ENCODE peak calls at places on chromosomes 7 and 10, in six cellular contexts. One of them, this sample, is unnamed.
A peak's percentile ranks its signal among the peaks of the same experiment; 100 is the strongest.

GRCh38 chr7:79692015-79692414 is 238.5 kb upstream of the MAGI2 start:
- DNase-seq in IMR-90: peak; percentile 93
- DNase-seq in HepG2: no peak
- DNase-seq in K562: no peak
- DNase-seq in GM12878: no peak
- DNase-seq in H1: no peak
- DNase-seq in this sample: no peak

GRCh38 chr10:114402871-114403544 is 1.3 kb downstream of the AFAP1L2 start:
- DNase-seq in IMR-90: no peak
- DNase-seq in GM12878: no peak
- DNase-seq in H1: no peak
- DNase-seq in HepG2: no peak
- DNase-seq in K562: no peak
- DNase-seq in this sample: no peak

GRCh38 chr10:91557540-91558231 is 75.2 kb downstream of the PPP1R3C start:
- DNase-seq in HepG2: no peak
- DNase-seq in H1: no peak
- DNase-seq in GM12878: no peak
- DNase-seq in IMR-90: no peak
- DNase-seq in K562: no peak
- DNase-seq in this sample: no peak

GRCh38 chr10:110353244-110354119 is 48.8 kb upstream of the SMNDC1 start:
- DNase-seq in IMR-90: peak; percentile 99
- DNase-seq in K562: peak; percentile 8
- DNase-seq in H1: no peak
- DNase-seq in GM12878: no peak
- DNase-seq in HepG2: no peak
- DNase-seq in this sample: peak; percentile 73

GRCh38 chr10:77504870-77505257 is 132.7 kb downstream of the KCNMA1 start:
- DNase-seq in IMR-90: peak; percentile 56
- DNase-seq in HepG2: no peak
- DNase-seq in K562: no peak
- DNase-seq in GM12878: no peak
- DNase-seq in H1: no peak
- DNase-seq in this sample: peak; percentile 83

GRCh38 chr10:67665491-67665890 is 30.5 kb downstream of the CTNNA3 start:
- DNase-seq in GM12878: no peak
- DNase-seq in K562: no peak
- DNase-seq in HepG2: peak; percentile 9
- DNase-seq in IMR-90: no peak
- DNase-seq in H1: no peak
- DNase-seq in this sample: peak; percentile 64

GRCh38 chr10:15172306-15172840 is 3.9 kb upstream of the NMT2 start:
- DNase-seq in HepG2: no peak
- DNase-seq in GM12878: no peak
- DNase-seq in H1: no peak
- DNase-seq in IMR-90: no peak
- DNase-seq in K562: no peak
- DNase-seq in this sample: no peak

GRCh38 chr7:81684513-81685262 is 85.2 kb downstream of the HGF start:
- DNase-seq in HepG2: peak; percentile 53
- DNase-seq in H1: no peak
- DNase-seq in GM12878: peak; percentile 74
- DNase-seq in K562: no peak
- DNase-seq in IMR-90: peak; percentile 100
- DNase-seq in this sample: peak; percentile 95

GRCh38 chr7:93307131-93307660 is 75.0 kb downstream of the VPS50 start:
- DNase-seq in IMR-90: peak; percentile 86
- DNase-seq in GM12878: no peak
- DNase-seq in HepG2: peak; percentile 16
- DNase-seq in H1: no peak
- DNase-seq in K562: peak; percentile 6
- DNase-seq in this sample: no peak

GRCh38 chr7:76155938-76156337 is 45.8 kb upstream of the SRRM3 start:
- DNase-seq in GM12878: no peak
- DNase-seq in H1: no peak
- DNase-seq in IMR-90: peak; percentile 56
- DNase-seq in HepG2: peak; percentile 49
- DNase-seq in K562: peak; percentile 46
- DNase-seq in this sample: no peak

DNA sequence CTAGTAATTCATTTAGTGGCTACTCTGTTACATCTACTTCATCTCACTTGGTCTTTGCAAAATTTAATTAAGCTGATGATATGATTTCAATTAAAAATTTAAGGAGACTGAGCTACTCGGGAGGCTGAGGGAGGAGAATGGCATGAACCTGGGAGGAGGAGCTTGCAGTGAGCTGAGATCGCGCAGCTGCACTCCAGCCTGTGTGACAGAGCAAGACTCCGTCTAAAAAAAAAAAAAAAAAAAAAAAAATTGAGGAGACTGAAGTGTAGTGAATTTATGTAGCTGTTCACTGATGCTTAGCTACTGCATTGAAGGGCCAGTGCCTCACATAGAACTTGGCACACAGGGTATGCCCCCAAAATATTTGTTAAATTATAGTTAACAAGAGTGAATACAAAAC is 982.3 kb upstream of the MBL2 start:
- DNase-seq in GM12878: no peak
- DNase-seq in HepG2: no peak
- DNase-seq in K562: no peak
- DNase-seq in IMR-90: no peak
- DNase-seq in H1: no peak
- DNase-seq in this sample: no peak
- H2AFZ ChIP-seq in GM12878: no peak overlapping the region
- H2AFZ ChIP-seq in HepG2: no peak overlapping the region
- H2AFZ ChIP-seq in K562: no peak overlapping the region
- H2AFZ ChIP-seq in IMR-90: no peak overlapping the region
- H2AFZ ChIP-seq in H1: peak overlapping the region; percentile 78
- H2AFZ ChIP-seq in this sample: no peak overlapping the region

DNA sequence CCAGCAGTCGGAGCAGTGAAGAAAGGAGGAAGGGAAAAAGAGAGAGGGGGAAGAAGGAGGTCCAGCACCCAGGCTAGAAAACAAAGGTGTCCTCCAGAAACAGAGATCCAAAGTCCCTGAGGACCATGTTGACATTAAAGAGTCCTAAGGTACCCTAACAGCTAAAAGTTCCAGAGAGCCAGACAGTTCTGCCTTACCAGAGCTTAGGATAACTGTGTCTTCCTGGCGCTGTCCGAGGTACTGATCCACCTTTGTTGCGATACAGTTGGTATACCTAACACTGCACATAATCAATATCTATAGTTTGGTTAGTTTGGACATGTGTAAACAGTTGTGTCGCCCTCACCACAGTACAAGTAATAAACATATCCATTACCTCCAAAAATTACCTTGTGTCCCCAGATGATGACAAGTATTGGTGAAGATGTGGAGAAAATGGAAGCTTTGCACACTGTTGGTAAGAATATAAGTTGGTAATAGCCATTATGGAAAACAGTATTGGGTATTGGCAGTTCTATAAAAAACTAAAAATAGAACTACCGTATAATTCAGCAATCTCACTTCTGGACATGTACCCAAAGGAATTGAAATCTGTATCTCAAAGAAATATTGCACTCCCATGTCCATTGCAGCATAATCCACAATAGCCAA is 59.8 kb downstream of the GRID1 start:
- DNase-seq in HepG2: peak; percentile 7
- DNase-seq in GM12878: no peak
- DNase-seq in IMR-90: peak; percentile 4
- DNase-seq in K562: peak; percentile 5
- DNase-seq in H1: no peak
- DNase-seq in this sample: no peak
- H3K27ac ChIP-seq in HepG2: no peak overlapping the region
- H3K27ac ChIP-seq in GM12878: no peak overlapping the region
- H3K27ac ChIP-seq in IMR-90: no peak overlapping the region
- H3K27ac ChIP-seq in K562: no peak overlapping the region
- H3K27ac ChIP-seq in H1: no peak overlapping the region
- H3K27ac ChIP-seq in this sample: no peak overlapping the region

DNA sequence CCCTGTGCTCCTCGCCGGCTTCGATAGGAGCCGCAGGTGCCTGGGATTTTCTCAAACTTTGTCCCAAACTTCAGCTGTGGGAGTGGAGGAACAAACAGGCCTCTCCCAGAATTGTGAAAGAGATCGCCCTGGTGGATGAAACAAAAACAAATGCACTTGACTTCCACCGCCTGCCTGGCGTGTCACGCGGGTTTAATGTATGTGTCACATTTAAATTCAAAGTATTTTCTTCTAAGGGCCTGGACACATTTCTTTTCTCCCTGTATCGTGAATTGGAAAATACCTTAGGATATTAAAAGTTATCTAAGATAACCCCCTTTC is 694 bp upstream of the WASL start:
- DNase-seq in GM12878: no peak
- DNase-seq in K562: peak; percentile 85
- DNase-seq in IMR-90: peak; percentile 67
- DNase-seq in HepG2: peak; percentile 68
- DNase-seq in H1: no peak
- DNase-seq in this sample: peak; percentile 55
- TF ChIP-seq CEBPB in GM12878: no peak
- TF ChIP-seq CEBPB in K562: peak; percentile 98
- TF ChIP-seq CEBPB in IMR-90: peak; percentile 91
- TF ChIP-seq CEBPB in HepG2: peak; percentile 63
- TF ChIP-seq CEBPB in H1: no peak
- TF ChIP-seq CEBPB in this sample: peak; percentile 25

GRCh38 chr10:32412499-32412853 is 33.5 kb upstream of the CCDC7 start:
- DNase-seq in HepG2: no peak
- DNase-seq in H1: no peak
- DNase-seq in K562: no peak
- DNase-seq in GM12878: no peak
- DNase-seq in IMR-90: peak; percentile 51
- DNase-seq in this sample: no peak

GRCh38 chr10:32410569-32410968 is 35.4 kb upstream of the CCDC7 start:
- DNase-seq in IMR-90: no peak
- DNase-seq in GM12878: no peak
- DNase-seq in K562: no peak
- DNase-seq in H1: no peak
- DNase-seq in HepG2: no peak
- DNase-seq in this sample: no peak

GRCh38 chr10:32411797-32412498 is 34.0 kb upstream of the CCDC7 start:
- DNase-seq in GM12878: no peak
- DNase-seq in HepG2: no peak
- DNase-seq in K562: no peak
- DNase-seq in IMR-90: no peak
- DNase-seq in H1: no peak
- DNase-seq in this sample: no peak

GRCh38 chr10:32415361-32415760 is 30.6 kb upstream of the CCDC7 start:
- DNase-seq in H1: no peak
- DNase-seq in HepG2: no peak
- DNase-seq in GM12878: no peak
- DNase-seq in IMR-90: no peak
- DNase-seq in K562: no peak
- DNase-seq in this sample: no peak

GRCh38 chr10:32413513-32413912 is 32.4 kb upstream of the CCDC7 start:
- DNase-seq in GM12878: no peak
- DNase-seq in H1: no peak
- DNase-seq in HepG2: no peak
- DNase-seq in IMR-90: peak; percentile 96
- DNase-seq in K562: no peak
- DNase-seq in this sample: peak; percentile 76
- H2AFZ ChIP-seq in GM12878: no peak overlapping the region
- H2AFZ ChIP-seq in H1: peak overlapping the region; percentile 60
- H2AFZ ChIP-seq in HepG2: no peak overlapping the region
- H2AFZ ChIP-seq in IMR-90: no peak overlapping the region
- H2AFZ ChIP-seq in K562: peak overlapping the region; percentile 73
- H2AFZ ChIP-seq in this sample: peak overlapping the region; percentile 24

DNA sequence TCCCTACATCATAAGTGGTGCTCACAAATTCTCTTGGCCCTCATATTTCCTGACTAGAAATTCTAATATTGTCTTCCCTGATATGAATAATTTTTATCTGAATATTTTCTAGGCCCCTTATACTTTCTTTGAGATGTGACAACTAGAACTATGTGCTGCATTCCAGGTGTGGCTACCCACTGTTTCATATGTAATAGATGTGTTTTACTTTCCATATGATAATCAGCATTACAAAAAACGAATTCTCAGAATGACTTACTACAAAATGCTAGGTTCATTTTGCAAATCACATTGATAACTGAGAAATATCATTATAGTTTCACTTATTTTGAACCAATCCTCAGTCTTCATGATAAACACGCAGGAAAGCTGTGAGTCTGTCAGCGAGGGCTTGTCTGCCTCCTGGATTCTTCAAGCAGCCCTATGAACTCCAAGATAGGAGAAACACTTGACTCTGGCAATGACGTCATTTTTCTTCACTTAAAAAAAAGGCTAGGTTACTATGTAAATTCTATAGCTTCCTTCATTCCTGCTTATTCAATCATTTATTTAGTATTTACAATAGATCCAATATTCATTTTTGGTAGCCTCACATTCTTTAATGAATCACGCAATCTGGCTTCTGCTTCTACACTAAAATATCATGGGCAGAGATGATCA is 4.6 kb downstream of the WEE2 start:
- DNase-seq in H1: no peak
- DNase-seq in K562: no peak
- DNase-seq in IMR-90: no peak
- DNase-seq in GM12878: no peak
- DNase-seq in HepG2: no peak
- DNase-seq in this sample: no peak
- H3K27ac ChIP-seq in H1: no peak overlapping the region
- H3K27ac ChIP-seq in K562: no peak overlapping the region
- H3K27ac ChIP-seq in IMR-90: no peak overlapping the region
- H3K27ac ChIP-seq in GM12878: no peak overlapping the region
- H3K27ac ChIP-seq in HepG2: no peak overlapping the region
- H3K27ac ChIP-seq in this sample: no peak overlapping the region

GRCh38 chr10:103416436-103417147 is 20.2 kb downstream of the PDCD11 start:
- DNase-seq in GM12878: peak; percentile 27
- DNase-seq in IMR-90: peak; percentile 65
- DNase-seq in HepG2: peak; percentile 50
- DNase-seq in K562: peak; percentile 59
- DNase-seq in H1: no peak
- DNase-seq in this sample: peak; percentile 58
- TF ChIP-seq CEBPB in GM12878: no peak
- TF ChIP-seq CEBPB in IMR-90: no peak
- TF ChIP-seq CEBPB in HepG2: no peak
- TF ChIP-seq CEBPB in K562: no peak
- TF ChIP-seq CEBPB in H1: no peak
- TF ChIP-seq CEBPB in this sample: no peak

DNA sequence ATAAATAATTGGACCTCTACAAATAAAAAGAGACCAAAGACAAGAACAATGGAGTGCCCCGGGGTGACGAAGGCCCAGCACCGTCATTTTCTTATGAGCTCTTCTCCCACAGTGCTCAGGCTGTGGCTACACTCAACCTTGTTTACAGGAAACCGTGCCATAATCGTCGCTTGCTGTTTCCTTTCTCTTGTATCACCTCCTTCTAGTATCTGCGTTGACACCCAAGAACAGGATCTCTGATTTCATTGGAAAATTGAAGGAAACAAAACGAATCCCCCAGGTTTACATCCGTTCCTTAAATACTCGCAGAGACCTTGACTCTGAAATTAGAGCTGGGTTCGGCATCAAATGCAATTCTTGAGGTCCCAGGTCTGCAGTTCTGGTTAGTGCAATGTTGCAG is 1.7 kb upstream of the IGFBP3 start:
- DNase-seq in K562: no peak
- DNase-seq in IMR-90: no peak
- DNase-seq in H1: no peak
- DNase-seq in GM12878: no peak
- DNase-seq in HepG2: no peak
- DNase-seq in this sample: no peak
- H2AFZ ChIP-seq in K562: no peak overlapping the region
- H2AFZ ChIP-seq in IMR-90: peak overlapping the region; percentile 53
- H2AFZ ChIP-seq in H1: peak overlapping the region; percentile 19
- H2AFZ ChIP-seq in GM12878: no peak overlapping the region
- H2AFZ ChIP-seq in HepG2: no peak overlapping the region
- H2AFZ ChIP-seq in this sample: peak overlapping the region; percentile 69

GRCh38 chr10:118967160-118967559 is 62.4 kb upstream of the NANOS1 start:
- DNase-seq in IMR-90: no peak
- DNase-seq in K562: no peak
- DNase-seq in GM12878: no peak
- DNase-seq in H1: no peak
- DNase-seq in HepG2: no peak
- DNase-seq in this sample: no peak
- H3K27ac ChIP-seq in IMR-90: no peak overlapping the region
- H3K27ac ChIP-seq in K562: no peak overlapping the region
- H3K27ac ChIP-seq in GM12878: no peak overlapping the region
- H3K27ac ChIP-seq in H1: no peak overlapping the region
- H3K27ac ChIP-seq in HepG2: no peak overlapping the region
- H3K27ac ChIP-seq in this sample: no peak overlapping the region

This sample was measured in HCT116.